ENCODE peak calls at places on chromosome 9, in five cellular contexts. One of them, this sample, is unnamed.

GRCh38 chr9:32378993-32379729 is 5.3 kb upstream of the ACO1 start:
- DNase-seq in psoas muscle: no peak
- DNase-seq in DND-41: peak; percentile 61
- DNase-seq in IMR-90: peak; percentile 85
- DNase-seq in colonic mucosa: peak; percentile 59
- DNase-seq in this sample: peak; percentile 59

GRCh38 chr9:110555551-110555950 is 24.0 kb downstream of the SVEP1 start:
- DNase-seq in psoas muscle: no peak
- DNase-seq in DND-41: no peak
- DNase-seq in IMR-90: no peak
- DNase-seq in colonic mucosa: no peak
- DNase-seq in this sample: no peak

GRCh38 chr9:107462691-107463090 is 26.9 kb downstream of the KLF4 start:
- DNase-seq in psoas muscle: no peak
- DNase-seq in DND-41: no peak
- DNase-seq in IMR-90: no peak
- DNase-seq in colonic mucosa: no peak
- DNase-seq in this sample: no peak

GRCh38 chr9:69380301-69380700 is 55.3 kb downstream of the ENTREP1 start:
- DNase-seq in psoas muscle: no peak
- DNase-seq in DND-41: no peak
- DNase-seq in IMR-90: no peak
- DNase-seq in colonic mucosa: no peak
- DNase-seq in this sample: no peak

GRCh38 chr9:79581794-79582193 is 10.0 kb downstream of the TLE4 start:
- DNase-seq in psoas muscle: no peak
- DNase-seq in DND-41: peak; percentile 47
- DNase-seq in IMR-90: peak; percentile 94
- DNase-seq in colonic mucosa: no peak
- DNase-seq in this sample: peak; percentile 53

GRCh38 chr9:86303316-86303975 is 21.1 kb upstream of the ISCA1 start:
- DNase-seq in psoas muscle: no peak
- DNase-seq in DND-41: no peak
- DNase-seq in IMR-90: peak; percentile 53
- DNase-seq in colonic mucosa: no peak
- DNase-seq in this sample: peak; percentile 7

GRCh38 chr9:94783928-94784327 is 57.4 kb downstream of the AOPEP start:
- DNase-seq in psoas muscle: no peak
- DNase-seq in DND-41: no peak
- DNase-seq in IMR-90: no peak
- DNase-seq in colonic mucosa: no peak
- DNase-seq in this sample: no peak

GRCh38 chr9:2285411-2285810 is 270.3 kb downstream of the SMARCA2 start:
- DNase-seq in psoas muscle: no peak
- DNase-seq in DND-41: no peak
- DNase-seq in IMR-90: no peak
- DNase-seq in colonic mucosa: no peak
- DNase-seq in this sample: no peak

GRCh38 chr9:28260331-28260730 is 687.0 kb upstream of the C9orf72 start:
- DNase-seq in psoas muscle: no peak
- DNase-seq in DND-41: no peak
- DNase-seq in IMR-90: no peak
- DNase-seq in colonic mucosa: no peak
- DNase-seq in this sample: no peak

GRCh38 chr9:4689687-4690104 is 10.3 kb downstream of the CDC37L1 start:
- DNase-seq in psoas muscle: no peak
- DNase-seq in DND-41: no peak
- DNase-seq in IMR-90: peak; percentile 31
- DNase-seq in colonic mucosa: no peak
- DNase-seq in this sample: no peak

GRCh38 chr9:557601-558201 is 283.8 kb upstream of the DMRT1 start:
- DNase-seq in psoas muscle: no peak
- DNase-seq in DND-41: no peak
- DNase-seq in IMR-90: no peak
- DNase-seq in colonic mucosa: no peak
- DNase-seq in this sample: no peak

DNA sequence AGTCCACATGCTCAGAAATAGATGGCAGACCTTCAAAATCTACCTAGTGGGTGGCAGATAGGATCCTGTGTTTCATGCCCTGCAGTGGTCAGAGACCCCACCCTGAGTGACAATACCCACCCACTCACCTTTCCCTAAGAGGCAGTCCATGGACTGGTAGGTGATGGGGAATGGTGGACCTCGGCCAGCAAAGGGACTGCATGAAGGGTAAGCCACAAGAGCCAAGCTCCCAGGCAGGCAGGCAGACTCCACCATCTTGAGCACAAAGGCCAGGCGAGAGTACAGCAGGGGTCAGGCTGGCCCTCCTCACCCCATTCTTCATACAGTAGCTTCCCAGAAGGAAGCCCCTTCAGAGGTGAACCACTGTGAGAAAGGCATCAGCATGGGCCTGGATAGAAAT is 78.4 kb downstream of the SYK start:
- DNase-seq in psoas muscle: no peak
- DNase-seq in DND-41: no peak
- DNase-seq in IMR-90: no peak
- DNase-seq in colonic mucosa: no peak
- DNase-seq in this sample: no peak
- H3K36me3 ChIP-seq in psoas muscle: no peaks in the 10 kb centered on the region
- H3K36me3 ChIP-seq in DND-41: no peaks in the 10 kb centered on the region
- H3K36me3 ChIP-seq in IMR-90: no peaks in the 10 kb centered on the region
- H3K36me3 ChIP-seq in colonic mucosa: peaks cover 6% of the 10 kb centered on the region
- H3K36me3 ChIP-seq in this sample: no peaks in the 10 kb centered on the region

GRCh38 chr9:89361031-89361430 is 42.7 kb downstream of the SECISBP2 start:
- DNase-seq in psoas muscle: no peak
- DNase-seq in DND-41: no peak
- DNase-seq in IMR-90: no peak
- DNase-seq in colonic mucosa: no peak
- DNase-seq in this sample: no peak
- H3K36me3 ChIP-seq in psoas muscle: peaks cover 75% of the 10 kb centered on the region
- H3K36me3 ChIP-seq in DND-41: peaks cover 67% of the 10 kb centered on the region
- H3K36me3 ChIP-seq in IMR-90: peaks cover 50% of the 10 kb centered on the region
- H3K36me3 ChIP-seq in colonic mucosa: peaks cover 8% of the 10 kb centered on the region
- H3K36me3 ChIP-seq in this sample: peaks cover 63% of the 10 kb centered on the region

DNA sequence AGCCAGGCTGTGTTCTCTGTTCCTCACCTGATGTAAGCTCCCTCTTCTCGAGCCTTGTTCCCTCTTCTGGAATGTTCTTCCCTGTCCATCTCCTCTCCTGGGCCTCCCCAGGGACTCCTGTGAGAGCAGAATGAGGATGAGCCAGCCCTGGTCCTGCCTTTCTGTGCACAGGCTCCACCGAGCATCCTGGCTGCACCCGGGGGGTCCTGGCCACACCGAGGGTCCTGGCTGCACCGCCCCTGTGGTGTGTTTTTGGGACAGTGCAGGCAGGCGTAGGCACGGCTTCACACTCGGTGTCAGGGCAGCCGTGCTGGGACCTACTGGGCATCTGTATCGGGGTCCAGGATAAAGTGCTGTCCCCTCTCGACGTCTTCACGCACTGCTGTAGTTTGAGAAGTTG is 17.8 kb downstream of the FBXW5 start:
- DNase-seq in psoas muscle: no peak
- DNase-seq in DND-41: no peak
- DNase-seq in IMR-90: no peak
- DNase-seq in colonic mucosa: no peak
- DNase-seq in this sample: no peak
- H3K36me3 ChIP-seq in psoas muscle: peaks cover 37% of the 10 kb centered on the region
- H3K36me3 ChIP-seq in DND-41: peaks cover 73% of the 10 kb centered on the region
- H3K36me3 ChIP-seq in IMR-90: peaks cover 12% of the 10 kb centered on the region
- H3K36me3 ChIP-seq in colonic mucosa: no peaks in the 10 kb centered on the region
- H3K36me3 ChIP-seq in this sample: peaks cover 4% of the 10 kb centered on the region

DNA sequence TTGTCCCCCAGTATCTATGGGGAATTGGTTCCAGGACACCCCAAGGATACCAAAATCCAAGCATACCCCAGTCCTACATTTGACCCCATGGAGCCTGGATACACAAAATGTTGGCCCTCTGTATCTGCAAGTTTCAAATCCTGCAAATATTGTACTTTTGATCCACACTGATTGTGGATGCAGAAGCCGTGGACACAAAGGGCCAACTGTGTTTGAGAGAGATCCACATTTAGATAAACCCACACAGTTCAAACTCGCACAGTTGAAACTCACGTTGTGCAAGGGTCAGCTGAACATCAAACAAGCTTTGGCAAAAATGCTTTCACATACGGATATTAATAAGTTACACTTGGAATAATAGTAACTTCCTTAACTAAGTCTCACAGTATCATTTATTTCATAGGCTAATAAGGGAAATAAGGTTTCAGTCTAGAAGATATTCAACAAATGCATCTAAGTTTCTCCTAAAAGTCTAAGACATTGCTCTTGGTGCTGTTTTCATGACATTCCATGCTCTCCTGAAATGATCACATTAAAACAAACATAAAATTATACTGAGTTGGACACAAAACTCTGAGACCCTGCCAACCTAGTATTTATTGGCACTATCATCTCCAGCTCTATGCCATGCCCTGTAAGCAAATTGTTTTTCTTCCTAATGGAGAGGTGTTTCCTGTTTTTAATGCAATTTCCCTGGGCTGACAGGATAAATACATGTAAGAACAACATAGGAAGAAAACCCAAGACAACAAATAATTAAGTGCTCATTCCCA is 32.3 kb downstream of the ACTL7A start:
- DNase-seq in psoas muscle: no peak
- DNase-seq in DND-41: no peak
- DNase-seq in IMR-90: no peak
- DNase-seq in colonic mucosa: no peak
- DNase-seq in this sample: no peak
- H3K36me3 ChIP-seq in psoas muscle: peaks cover 98% of the 10 kb centered on the region
- H3K36me3 ChIP-seq in DND-41: peaks cover 77% of the 10 kb centered on the region
- H3K36me3 ChIP-seq in IMR-90: peaks cover 41% of the 10 kb centered on the region
- H3K36me3 ChIP-seq in colonic mucosa: peaks cover 7% of the 10 kb centered on the region
- H3K36me3 ChIP-seq in this sample: peaks cover 77% of the 10 kb centered on the region

DNA sequence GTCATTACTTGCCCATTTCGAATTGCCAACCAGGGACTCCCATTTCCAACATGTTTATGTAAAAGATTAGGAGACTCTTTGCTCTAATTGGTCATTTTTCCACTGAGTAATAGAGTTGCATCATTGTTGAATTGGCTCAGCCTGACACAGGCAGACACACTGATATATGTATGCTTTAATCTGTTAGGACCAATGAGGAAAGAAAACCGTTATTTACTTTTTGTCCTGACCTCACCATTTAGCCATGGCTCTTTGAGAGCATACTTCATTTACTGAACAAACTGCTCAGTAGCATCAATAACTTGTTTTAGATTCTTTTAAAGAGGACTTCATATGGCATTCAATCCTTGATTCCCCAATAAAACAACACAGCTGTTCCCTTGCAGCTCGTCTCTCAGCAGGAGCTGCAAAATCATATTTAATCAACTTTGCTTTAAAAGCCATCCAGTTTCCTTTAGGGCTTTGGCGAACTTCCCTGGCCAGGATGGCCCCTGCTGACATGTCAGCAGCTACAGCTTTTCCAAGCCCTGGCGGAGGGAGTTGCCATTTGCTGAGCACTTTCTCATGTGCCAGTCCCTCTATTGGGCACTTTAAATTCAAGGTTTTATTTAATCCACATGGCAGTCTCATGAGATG is 251.5 kb upstream of the TNC start:
- DNase-seq in psoas muscle: no peak
- DNase-seq in DND-41: no peak
- DNase-seq in IMR-90: peak; percentile 91
- DNase-seq in colonic mucosa: no peak
- DNase-seq in this sample: no peak
- H3K36me3 ChIP-seq in psoas muscle: no peaks in the 10 kb centered on the region
- H3K36me3 ChIP-seq in DND-41: no peaks in the 10 kb centered on the region
- H3K36me3 ChIP-seq in IMR-90: no peaks in the 10 kb centered on the region
- H3K36me3 ChIP-seq in colonic mucosa: no peaks in the 10 kb centered on the region
- H3K36me3 ChIP-seq in this sample: no peaks in the 10 kb centered on the region

DNA sequence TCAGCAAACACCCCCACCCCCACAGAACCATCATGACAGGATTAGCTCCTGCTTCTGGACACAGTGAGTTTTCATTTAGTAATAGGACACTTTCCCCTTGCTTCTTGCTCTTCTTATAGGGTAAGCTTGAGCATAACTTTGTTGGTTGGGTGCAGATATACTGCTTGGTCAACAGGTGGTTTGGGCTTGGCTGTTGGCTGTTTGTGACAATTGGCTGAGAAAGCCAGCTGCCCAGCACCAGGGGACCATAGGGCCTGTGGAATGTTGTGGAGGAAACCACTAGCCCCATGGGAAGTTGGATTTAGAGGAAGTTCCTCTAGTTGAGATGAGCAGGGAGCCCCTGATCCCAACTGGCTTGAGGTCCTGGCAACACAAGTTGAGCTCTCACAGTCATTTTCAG is 30.5 kb downstream of the PPP3R2 start:
- DNase-seq in psoas muscle: no peak
- DNase-seq in DND-41: no peak
- DNase-seq in IMR-90: no peak
- DNase-seq in colonic mucosa: no peak
- DNase-seq in this sample: no peak
- H3K36me3 ChIP-seq in psoas muscle: peaks cover 95% of the 10 kb centered on the region
- H3K36me3 ChIP-seq in DND-41: peaks cover 56% of the 10 kb centered on the region
- H3K36me3 ChIP-seq in IMR-90: peaks cover 13% of the 10 kb centered on the region
- H3K36me3 ChIP-seq in colonic mucosa: no peaks in the 10 kb centered on the region
- H3K36me3 ChIP-seq in this sample: peaks cover 6% of the 10 kb centered on the region

GRCh38 chr9:33952066-33952465 is 96.6 kb downstream of the UBAP2 start:
- DNase-seq in psoas muscle: no peak
- DNase-seq in DND-41: no peak
- DNase-seq in IMR-90: no peak
- DNase-seq in colonic mucosa: no peak
- DNase-seq in this sample: no peak
- H3K36me3 ChIP-seq in psoas muscle: peaks cover 68% of the 10 kb centered on the region
- H3K36me3 ChIP-seq in DND-41: peaks cover 70% of the 10 kb centered on the region
- H3K36me3 ChIP-seq in IMR-90: peaks cover 16% of the 10 kb centered on the region
- H3K36me3 ChIP-seq in colonic mucosa: no peaks in the 10 kb centered on the region
- H3K36me3 ChIP-seq in this sample: peaks cover 12% of the 10 kb centered on the region

GRCh38 chr9:120536094-120536493 is 43.9 kb downstream of the CDK5RAP2 start:
- DNase-seq in psoas muscle: no peak
- DNase-seq in DND-41: no peak
- DNase-seq in IMR-90: no peak
- DNase-seq in colonic mucosa: no peak
- DNase-seq in this sample: no peak

GRCh38 chr9:120531683-120532300 is 48.2 kb downstream of the CDK5RAP2 start:
- DNase-seq in psoas muscle: no peak
- DNase-seq in DND-41: peak; percentile 16
- DNase-seq in IMR-90: peak; percentile 32
- DNase-seq in colonic mucosa: peak; percentile 27
- DNase-seq in this sample: no peak

GRCh38 chr9:120532475-120532874 is 47.5 kb downstream of the CDK5RAP2 start:
- DNase-seq in psoas muscle: peak; percentile 86
- DNase-seq in DND-41: no peak
- DNase-seq in IMR-90: no peak
- DNase-seq in colonic mucosa: peak; percentile 56
- DNase-seq in this sample: no peak

GRCh38 chr9:120532891-120533290 is 47.1 kb downstream of the CDK5RAP2 start:
- DNase-seq in psoas muscle: no peak
- DNase-seq in DND-41: no peak
- DNase-seq in IMR-90: no peak
- DNase-seq in colonic mucosa: no peak
- DNase-seq in this sample: no peak

GRCh38 chr9:120534266-120534665 is 45.7 kb downstream of the CDK5RAP2 start:
- DNase-seq in psoas muscle: no peak
- DNase-seq in DND-41: no peak
- DNase-seq in IMR-90: no peak
- DNase-seq in colonic mucosa: no peak
- DNase-seq in this sample: no peak
- H3K36me3 ChIP-seq in psoas muscle: peaks cover 72% of the 10 kb centered on the region
- H3K36me3 ChIP-seq in DND-41: peaks cover 91% of the 10 kb centered on the region
- H3K36me3 ChIP-seq in IMR-90: peaks cover 18% of the 10 kb centered on the region
- H3K36me3 ChIP-seq in colonic mucosa: peaks cover 5% of the 10 kb centered on the region
- H3K36me3 ChIP-seq in this sample: peaks cover 62% of the 10 kb centered on the region

GRCh38 chr9:131198316-131198715 is 72.9 kb downstream of the NUP214 start:
- DNase-seq in psoas muscle: no peak
- DNase-seq in DND-41: no peak
- DNase-seq in IMR-90: no peak
- DNase-seq in colonic mucosa: no peak
- DNase-seq in this sample: no peak
- H3K36me3 ChIP-seq in psoas muscle: peaks cover 94% of the 10 kb centered on the region
- H3K36me3 ChIP-seq in DND-41: peaks cover 75% of the 10 kb centered on the region
- H3K36me3 ChIP-seq in IMR-90: peaks cover 47% of the 10 kb centered on the region
- H3K36me3 ChIP-seq in colonic mucosa: peaks cover 12% of the 10 kb centered on the region
- H3K36me3 ChIP-seq in this sample: peaks cover 24% of the 10 kb centered on the region